ENCODE peak calls at places on chromosomes 5 and 9, in six cellular contexts. One of them, this sample, is unnamed.

GRCh38 chr9:35603506-35603985 is 1.5 kb upstream of the TESK1 start:
- DNase-seq in brain microvascular endothelial cell: peak; percentile 53
- DNase-seq in IMR-90: peak; percentile 86
- DNase-seq in astrocyte: no peak
- DNase-seq in left ventricle myocardium inferior: peak; percentile 67
- DNase-seq in A549: no peak
- DNase-seq in this sample: no peak

GRCh38 chr9:120874226-120874839 is 2.7 kb downstream of the PHF19 start:
- DNase-seq in brain microvascular endothelial cell: no peak
- DNase-seq in A549: no peak
- DNase-seq in astrocyte: no peak
- DNase-seq in left ventricle myocardium inferior: no peak
- DNase-seq in IMR-90: no peak
- DNase-seq in this sample: no peak

GRCh38 chr5:115456056-115456455 is 88.5 kb downstream of the FEM1C start:
- DNase-seq in astrocyte: no peak
- DNase-seq in A549: no peak
- DNase-seq in IMR-90: no peak
- DNase-seq in brain microvascular endothelial cell: no peak
- DNase-seq in left ventricle myocardium inferior: no peak
- DNase-seq in this sample: no peak

GRCh38 chr5:66363097-66363496 is 219.0 kb downstream of the SREK1 start:
- DNase-seq in brain microvascular endothelial cell: no peak
- DNase-seq in A549: no peak
- DNase-seq in IMR-90: no peak
- DNase-seq in astrocyte: no peak
- DNase-seq in left ventricle myocardium inferior: no peak
- DNase-seq in this sample: no peak

GRCh38 chr9:135282001-135282731 is 194.7 kb downstream of the OLFM1 start:
- DNase-seq in left ventricle myocardium inferior: peak; percentile 73
- DNase-seq in brain microvascular endothelial cell: no peak
- DNase-seq in astrocyte: peak; percentile 8
- DNase-seq in IMR-90: no peak
- DNase-seq in A549: peak; percentile 27
- DNase-seq in this sample: no peak

GRCh38 chr5:34503379-34504346 is 152.5 kb upstream of the RAI14 start:
- DNase-seq in brain microvascular endothelial cell: no peak
- DNase-seq in astrocyte: peak; percentile 60
- DNase-seq in A549: no peak
- DNase-seq in IMR-90: no peak
- DNase-seq in left ventricle myocardium inferior: peak; percentile 24
- DNase-seq in this sample: no peak

GRCh38 chr5:93342563-93343061 is 238.4 kb downstream of the NR2F1-AS1 start:
- DNase-seq in IMR-90: no peak
- DNase-seq in brain microvascular endothelial cell: no peak
- DNase-seq in astrocyte: no peak
- DNase-seq in A549: no peak
- DNase-seq in left ventricle myocardium inferior: no peak
- DNase-seq in this sample: no peak

GRCh38 chr5:160280384-160281090 is 31.8 kb downstream of the CCNJL start:
- DNase-seq in left ventricle myocardium inferior: no peak
- DNase-seq in brain microvascular endothelial cell: no peak
- DNase-seq in A549: no peak
- DNase-seq in astrocyte: no peak
- DNase-seq in IMR-90: no peak
- DNase-seq in this sample: no peak

GRCh38 chr5:24804221-24804681 is 159.5 kb upstream of the CDH10 start:
- DNase-seq in left ventricle myocardium inferior: no peak
- DNase-seq in astrocyte: peak; percentile 89
- DNase-seq in A549: no peak
- DNase-seq in brain microvascular endothelial cell: no peak
- DNase-seq in IMR-90: no peak
- DNase-seq in this sample: no peak

GRCh38 chr9:112743216-112743835 is 7.2 kb upstream of the SNX30 start:
- DNase-seq in IMR-90: no peak
- DNase-seq in brain microvascular endothelial cell: no peak
- DNase-seq in A549: no peak
- DNase-seq in left ventricle myocardium inferior: no peak
- DNase-seq in astrocyte: peak; percentile 4
- DNase-seq in this sample: no peak

GRCh38 chr5:73338201-73339126 is 110.1 kb downstream of the FOXD1 start:
- DNase-seq in brain microvascular endothelial cell: peak; percentile 76
- DNase-seq in left ventricle myocardium inferior: no peak
- DNase-seq in IMR-90: peak; percentile 89
- DNase-seq in A549: no peak
- DNase-seq in astrocyte: peak; percentile 92
- DNase-seq in this sample: no peak

GRCh38 chr5:176545388-176545736 is 3.8 kb upstream of the CDHR2 start:
- DNase-seq in astrocyte: no peak
- DNase-seq in IMR-90: no peak
- DNase-seq in A549: no peak
- DNase-seq in brain microvascular endothelial cell: no peak
- DNase-seq in left ventricle myocardium inferior: no peak
- DNase-seq in this sample: no peak

GRCh38 chr5:56574778-56575177 is 240.6 kb upstream of the MAP3K1 start:
- DNase-seq in A549: no peak
- DNase-seq in brain microvascular endothelial cell: no peak
- DNase-seq in IMR-90: peak; percentile 90
- DNase-seq in astrocyte: no peak
- DNase-seq in left ventricle myocardium inferior: no peak
- DNase-seq in this sample: no peak

GRCh38 chr5:32812399-32812798 is 101.3 kb downstream of the NPR3 start:
- DNase-seq in brain microvascular endothelial cell: no peak
- DNase-seq in astrocyte: no peak
- DNase-seq in A549: no peak
- DNase-seq in IMR-90: no peak
- DNase-seq in left ventricle myocardium inferior: no peak
- DNase-seq in this sample: no peak

GRCh38 chr5:158461240-158461854 is 602.4 kb upstream of the CLINT1 start:
- DNase-seq in brain microvascular endothelial cell: no peak
- DNase-seq in IMR-90: no peak
- DNase-seq in left ventricle myocardium inferior: peak; percentile 25
- DNase-seq in A549: no peak
- DNase-seq in astrocyte: no peak
- DNase-seq in this sample: no peak

GRCh38 chr9:132459661-132460060 is 49.6 kb downstream of the CFAP77 start:
- DNase-seq in IMR-90: no peak
- DNase-seq in left ventricle myocardium inferior: no peak
- DNase-seq in brain microvascular endothelial cell: no peak
- DNase-seq in A549: no peak
- DNase-seq in astrocyte: no peak
- DNase-seq in this sample: no peak

GRCh38 chr5:140925806-140926205 is 293 bp upstream of the PCDHAC1 start:
- DNase-seq in left ventricle myocardium inferior: no peak
- DNase-seq in brain microvascular endothelial cell: no peak
- DNase-seq in astrocyte: no peak
- DNase-seq in IMR-90: no peak
- DNase-seq in A549: no peak
- DNase-seq in this sample: no peak

GRCh38 chr9:34272146-34272545 is 56.9 kb downstream of the KIF24 start:
- DNase-seq in brain microvascular endothelial cell: no peak
- DNase-seq in A549: no peak
- DNase-seq in astrocyte: no peak
- DNase-seq in left ventricle myocardium inferior: no peak
- DNase-seq in IMR-90: no peak
- DNase-seq in this sample: no peak

GRCh38 chr5:28344803-28345433 is 1306.5 kb upstream of the CDH9 start:
- DNase-seq in left ventricle myocardium inferior: no peak
- DNase-seq in brain microvascular endothelial cell: peak; percentile 56
- DNase-seq in A549: peak; percentile 45
- DNase-seq in astrocyte: peak; percentile 18
- DNase-seq in IMR-90: no peak
- DNase-seq in this sample: peak; percentile 29

GRCh38 chr5:134975843-134976242 is 8.1 kb downstream of the CATSPER3 start:
- DNase-seq in A549: no peak
- DNase-seq in left ventricle myocardium inferior: no peak
- DNase-seq in IMR-90: peak; percentile 31
- DNase-seq in astrocyte: peak; percentile 16
- DNase-seq in brain microvascular endothelial cell: no peak
- DNase-seq in this sample: no peak

GRCh38 chr5:142122116-142122515 is 13.5 kb downstream of the NDFIP1 start:
- DNase-seq in brain microvascular endothelial cell: no peak
- DNase-seq in left ventricle myocardium inferior: no peak
- DNase-seq in A549: no peak
- DNase-seq in astrocyte: no peak
- DNase-seq in IMR-90: peak; percentile 12
- DNase-seq in this sample: no peak

DNA sequence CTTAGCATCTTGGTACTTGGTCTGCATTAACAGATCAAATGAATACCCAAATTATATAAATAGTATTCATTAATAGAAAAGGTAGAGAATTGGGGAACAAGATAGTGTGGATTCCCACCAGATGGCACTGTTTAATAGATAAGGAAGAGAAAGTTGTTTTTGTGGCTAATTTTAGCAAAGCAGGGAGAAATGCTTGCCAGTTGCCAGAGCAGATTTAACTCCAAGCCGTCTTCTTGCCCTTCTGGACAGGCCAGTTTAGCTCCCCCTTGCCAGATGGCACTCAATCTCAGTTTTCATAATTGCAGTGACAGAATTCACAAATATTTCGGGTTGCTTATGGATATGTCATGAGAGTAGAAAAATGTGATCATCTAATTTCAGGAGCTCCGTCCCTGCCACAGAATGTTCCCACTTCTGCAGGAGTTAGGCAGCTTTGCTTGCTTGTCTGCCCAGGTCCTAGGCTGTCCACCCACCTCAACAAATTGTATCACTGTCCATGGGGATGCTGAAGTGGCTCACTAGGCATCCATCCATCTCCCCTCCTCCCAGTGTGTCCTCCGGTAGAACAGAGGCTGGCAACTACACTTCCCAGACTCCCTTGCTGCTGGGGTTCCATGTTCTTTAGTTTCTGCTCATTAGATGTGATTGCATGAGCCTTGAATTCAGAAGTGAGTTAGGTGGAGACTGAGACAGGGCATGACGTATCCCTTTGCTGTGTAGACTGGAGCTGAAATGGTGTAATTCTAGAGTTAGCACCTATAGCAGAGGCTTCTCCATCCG is 11.8 kb upstream of the HEXB start:
- DNase-seq in brain microvascular endothelial cell: no peak
- DNase-seq in astrocyte: no peak
- DNase-seq in left ventricle myocardium inferior: no peak
- DNase-seq in IMR-90: peak; percentile 67
- DNase-seq in A549: peak; percentile 50
- DNase-seq in this sample: no peak
- TF ChIP-seq CTCF in brain microvascular endothelial cell: peak; percentile 45
- TF ChIP-seq CTCF in astrocyte: peak; percentile 50
- TF ChIP-seq CTCF in left ventricle myocardium inferior: peak; percentile 50
- TF ChIP-seq CTCF in IMR-90: peak; percentile 71
- TF ChIP-seq CTCF in A549: peak; percentile 77
- TF ChIP-seq CTCF in this sample: peak; percentile 66

GRCh38 chr9:137671721-137672120 is 52.9 kb downstream of the EHMT1 start:
- DNase-seq in astrocyte: no peak
- DNase-seq in A549: no peak
- DNase-seq in left ventricle myocardium inferior: no peak
- DNase-seq in IMR-90: no peak
- DNase-seq in brain microvascular endothelial cell: no peak
- DNase-seq in this sample: no peak

GRCh38 chr9:137669261-137669672 is 50.5 kb downstream of the EHMT1 start:
- DNase-seq in left ventricle myocardium inferior: no peak
- DNase-seq in brain microvascular endothelial cell: no peak
- DNase-seq in astrocyte: no peak
- DNase-seq in IMR-90: no peak
- DNase-seq in A549: peak; percentile 45
- DNase-seq in this sample: no peak

GRCh38 chr9:137671196-137671538 is 52.4 kb downstream of the EHMT1 start:
- DNase-seq in A549: no peak
- DNase-seq in brain microvascular endothelial cell: no peak
- DNase-seq in left ventricle myocardium inferior: no peak
- DNase-seq in IMR-90: no peak
- DNase-seq in astrocyte: no peak
- DNase-seq in this sample: no peak

GRCh38 chr9:137668203-137668602 is 49.4 kb downstream of the EHMT1 start:
- DNase-seq in brain microvascular endothelial cell: no peak
- DNase-seq in IMR-90: no peak
- DNase-seq in A549: no peak
- DNase-seq in left ventricle myocardium inferior: no peak
- DNase-seq in astrocyte: no peak
- DNase-seq in this sample: no peak

GRCh38 chr9:137670391-137671195 is 51.8 kb downstream of the EHMT1 start:
- DNase-seq in A549: no peak
- DNase-seq in astrocyte: no peak
- DNase-seq in left ventricle myocardium inferior: peak; percentile 55
- DNase-seq in brain microvascular endothelial cell: no peak
- DNase-seq in IMR-90: no peak
- DNase-seq in this sample: peak; percentile 61
- TF ChIP-seq CTCF in A549: no peak
- TF ChIP-seq CTCF in astrocyte: no peak
- TF ChIP-seq CTCF in left ventricle myocardium inferior: no peak
- TF ChIP-seq CTCF in brain microvascular endothelial cell: no peak
- TF ChIP-seq CTCF in IMR-90: no peak
- TF ChIP-seq CTCF in this sample: no peak

DNA sequence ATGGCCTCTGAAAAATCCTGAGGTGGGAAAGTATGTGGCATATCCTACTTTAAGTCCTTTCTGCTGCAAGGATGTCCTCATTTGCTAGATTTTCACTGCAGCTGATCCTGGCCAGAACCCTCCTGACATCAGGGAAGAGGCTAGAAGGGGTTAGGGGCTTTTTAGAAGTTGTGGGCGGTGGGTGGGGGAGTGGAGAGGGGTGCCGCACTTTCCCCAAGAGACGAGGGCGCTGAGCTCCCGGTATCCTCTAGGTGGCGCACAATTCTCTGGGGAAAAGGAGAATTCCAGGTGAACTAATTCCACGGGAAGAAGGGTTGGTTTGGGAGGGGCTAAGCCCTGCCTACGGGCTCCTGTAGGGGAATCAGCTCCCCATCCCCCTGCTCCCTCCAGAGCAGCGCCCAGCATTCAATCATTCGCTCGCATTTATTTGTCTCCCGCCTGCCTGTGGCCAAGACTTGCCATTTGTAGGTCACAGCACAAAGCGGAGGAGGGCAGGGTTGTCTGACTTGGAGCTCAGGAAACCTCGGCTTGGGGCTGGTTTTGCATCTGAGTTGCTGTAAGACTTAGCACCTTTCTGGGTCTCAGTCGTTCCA is 42.9 kb upstream of the HAND1 start:
- DNase-seq in left ventricle myocardium inferior: no peak
- DNase-seq in astrocyte: no peak
- DNase-seq in IMR-90: no peak
- DNase-seq in brain microvascular endothelial cell: no peak
- DNase-seq in A549: peak; percentile 43
- DNase-seq in this sample: peak; percentile 94
- TF ChIP-seq CTCF in left ventricle myocardium inferior: peak; percentile 67
- TF ChIP-seq CTCF in astrocyte: peak; percentile 46
- TF ChIP-seq CTCF in IMR-90: peak; percentile 57
- TF ChIP-seq CTCF in brain microvascular endothelial cell: peak; percentile 87
- TF ChIP-seq CTCF in A549: peak; percentile 80
- TF ChIP-seq CTCF in this sample: peak; percentile 94

DNA sequence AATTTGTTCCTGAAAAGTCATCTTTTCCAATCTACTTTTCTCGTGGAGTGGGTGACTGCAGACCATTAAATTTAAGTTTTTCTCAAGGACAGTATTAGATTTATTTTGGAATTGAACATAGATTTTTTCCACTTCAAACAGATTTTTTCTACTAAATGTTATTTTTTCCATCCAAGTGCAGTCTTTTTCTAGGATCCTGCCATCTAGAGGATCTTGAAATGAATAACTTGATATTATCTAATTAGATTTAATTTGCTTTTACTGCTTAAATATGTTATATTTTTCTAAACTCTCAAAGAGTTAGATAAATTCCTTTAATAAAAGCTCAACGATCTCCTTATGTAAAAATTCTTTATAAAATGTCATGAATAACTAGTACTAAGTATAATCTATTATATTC is 136.9 kb upstream of the PRR16 start:
- DNase-seq in A549: no peak
- DNase-seq in brain microvascular endothelial cell: no peak
- DNase-seq in left ventricle myocardium inferior: no peak
- DNase-seq in astrocyte: no peak
- DNase-seq in IMR-90: peak; percentile 17
- DNase-seq in this sample: no peak
- TF ChIP-seq CTCF in A549: no peak
- TF ChIP-seq CTCF in brain microvascular endothelial cell: peak; percentile 20
- TF ChIP-seq CTCF in left ventricle myocardium inferior: peak; percentile 18
- TF ChIP-seq CTCF in astrocyte: no peak
- TF ChIP-seq CTCF in IMR-90: peak; percentile 25
- TF ChIP-seq CTCF in this sample: no peak

This sample was measured in H9.